ENCODE peak calls at places on chromosomes 2 and 18, in five cellular contexts. K, B, P, I and X are unnamed samples. For H3K4me1, the result is how much of the 10 kb centered on the place peaks cover.

GRCh38 chr18:65527879-65528633 is 222.8 kb upstream of the CDH7 start:
- DNase-seq in K (no peak), B (no peak), P (no peak), I (no peak), X (no peak)

GRCh38 chr2:18159899-18160298 is 281.4 kb downstream of the KCNS3 start:
- DNase-seq in K (no peak), B (no peak), P (no peak), I (no peak), X (no peak)

GRCh38 chr2:26873584-26873983 is 25.7 kb downstream of the DPYSL5 start:
- DNase-seq in K (no peak), B (no peak), P (no peak), I (no peak), X (no peak)

GRCh38 chr2:128473175-128474013 is 154.7 kb upstream of the HS6ST1 start:
- DNase-seq in K (peak), B (no peak), P (no peak), I (peak), X (peak)

GRCh38 chr2:58834404-58834803 is 593.3 kb upstream of the FANCL start:
- DNase-seq in K (no peak), B (peak), P (no peak), I (no peak), X (no peak)

GRCh38 chr2:191696001-191696400 is 18.1 kb downstream of the NABP1 start:
- DNase-seq in K (peak), B (no peak), P (no peak), I (peak), X (no peak)

GRCh38 chr2:1055014-1055595 is 104.5 kb downstream of the SNTG2 start:
- DNase-seq in K (no peak), B (no peak), P (no peak), I (no peak), X (no peak)

GRCh38 chr2:62657752-62658151 is 47.8 kb upstream of the EHBP1 start:
- DNase-seq in K (no peak), B (no peak), P (no peak), I (no peak), X (no peak)

GRCh38 chr2:8673381-8673780 is 8.5 kb upstream of the ID2 start:
- DNase-seq in K (no peak), B (no peak), P (no peak), I (no peak), X (no peak)

GRCh38 chr2:182666674-182667320 is 49.3 kb upstream of the DNAJC10 start:
- DNase-seq in K (no peak), B (no peak), P (no peak), I (no peak), X (no peak)

GRCh38 chr2:227370791-227371312 is 8.3 kb downstream of the TM4SF20 start:
- DNase-seq in K (no peak), B (no peak), P (no peak), I (no peak), X (peak)

GRCh38 chr18:53458944-53459580 is 765.4 kb downstream of the MBD2 start:
- DNase-seq in K (no peak), B (peak), P (no peak), I (no peak), X (no peak)

GRCh38 chr18:830315-830901 is 18.4 kb upstream of the YES1 start:
- DNase-seq in K (no peak), B (no peak), P (no peak), I (no peak), X (no peak)

GRCh38 chr18:56185126-56185525 is 453.3 kb downstream of the TXNL1 start:
- DNase-seq in K (no peak), B (no peak), P (no peak), I (no peak), X (no peak)

GRCh38 chr2:18792226-18792629 is 202.9 kb upstream of the NT5C1B start:
- DNase-seq in K (no peak), B (no peak), P (no peak), I (no peak), X (no peak)

GRCh38 chr2:134360750-134361487 is 107.0 kb downstream of the MGAT5 start:
- DNase-seq in K (no peak), B (no peak), P (no peak), I (no peak), X (no peak)

GRCh38 chr2:151315381-151315903 is 26.0 kb upstream of the NMI start:
- DNase-seq in K (no peak), B (peak), P (no peak), I (no peak), X (no peak)

GRCh38 chr18:27075828-27076227 is 109.3 kb downstream of the CHST9 start:
- DNase-seq in K (no peak), B (no peak), P (no peak), I (no peak), X (no peak)

GRCh38 chr18:11909597-11910026 is 1.5 kb upstream of the MPPE1 start:
- DNase-seq in K (no peak), B (no peak), P (no peak), I (no peak), X (no peak)

GRCh38 chr2:30208453-30208852 is 22.9 kb upstream of the LBH start:
- DNase-seq in K (peak), B (peak), P (no peak), I (peak), X (no peak)

GRCh38 chr18:26804474-26804873 is 61.0 kb downstream of the AQP4 start:
- DNase-seq in K (no peak), B (no peak), P (no peak), I (no peak), X (no peak)

GRCh38 chr2:236400046-236400574 is 135.9 kb upstream of the ASB18 start:
- DNase-seq in K (no peak), B (no peak), P (no peak), I (no peak), X (no peak)

GRCh38 chr2:160491922-160492371 is 1.7 kb downstream of the RBMS1 start:
- DNase-seq in K (no peak), B (no peak), P (no peak), I (no peak), X (no peak)

GRCh38 chr2:219490186-219490585 is 8.5 kb upstream of the GMPPA start:
- DNase-seq in K (no peak), B (no peak), P (no peak), I (no peak), X (no peak)

GRCh38 chr2:204507636-204508035 is 37.6 kb upstream of the PARD3B start:
- DNase-seq in K (no peak), B (no peak), P (no peak), I (no peak), X (no peak)

GRCh38 chr18:73245345-73245744 is 377.6 kb upstream of the NETO1 start:
- DNase-seq in K (no peak), B (no peak), P (no peak), I (no peak), X (no peak)

GRCh38 chr2:68240446-68240845 is 11.9 kb downstream of the PPP3R1 start:
- DNase-seq in K (no peak), B (no peak), P (no peak), I (no peak), X (no peak)
- H3K4me1 ChIP-seq in K (under half), B (under half), P (half or more), I (under half), X (under half)

DNA sequence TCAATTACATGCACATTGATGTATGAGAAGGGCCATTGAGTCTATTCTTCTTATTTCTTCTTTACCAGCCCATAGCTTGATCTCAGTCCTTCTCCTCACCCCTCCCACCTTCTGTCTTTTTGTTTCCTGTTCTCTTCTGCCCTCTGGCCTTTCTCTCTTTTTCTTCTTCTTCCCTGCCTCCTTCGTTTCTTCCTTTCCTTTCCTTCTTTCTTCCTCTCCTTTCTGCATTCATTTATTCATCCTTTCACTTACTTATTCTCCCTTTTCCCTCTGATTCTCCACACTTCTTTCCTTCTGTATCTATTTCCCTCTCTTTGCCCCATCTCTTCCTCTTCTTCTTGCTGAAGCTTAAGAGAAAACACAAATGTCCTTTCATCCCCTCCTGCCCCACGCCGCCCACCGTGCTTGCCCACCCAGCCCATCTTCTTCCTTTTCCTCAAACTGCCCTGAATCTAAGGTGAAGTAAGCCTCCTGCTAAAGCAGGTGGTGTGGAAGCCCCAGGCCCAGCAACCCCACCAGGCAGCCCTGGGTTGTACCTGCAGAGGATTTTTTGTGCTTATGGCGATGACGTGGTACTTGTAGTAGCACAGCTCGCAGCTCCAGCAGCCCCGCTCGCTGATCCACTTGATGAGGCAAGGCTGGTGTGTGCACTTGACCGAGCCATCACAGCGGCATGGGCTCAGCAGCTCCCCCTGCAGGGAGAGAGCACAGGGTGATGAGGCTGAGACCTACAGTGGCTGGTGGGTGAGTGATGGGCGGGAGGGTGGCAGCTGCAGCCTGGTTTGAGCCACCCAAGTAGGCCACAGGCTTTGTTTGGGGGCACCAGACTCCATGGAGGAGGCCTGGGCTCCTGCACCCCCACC is 89.0 kb downstream of the MARCHF4 start:
- DNase-seq in K (no peak), B (no peak), P (no peak), I (no peak), X (no peak)
- TF ChIP-seq CTCF in K (no peak), B (peak), P (no peak), I (no peak), X (no peak)

GRCh38 chr2:63842149-63843061 is 709 bp downstream of the UGP2 start:
- DNase-seq in K (peak), B (peak), P (no peak), I (peak), X (peak)

GRCh38 chr2:63840081-63840784 is 1.5 kb upstream of the UGP2 start:
- DNase-seq in K (no peak), B (no peak), P (no peak), I (no peak), X (peak)

GRCh38 chr2:63841254-63842022 is at the start of gene UGP2:
- DNase-seq in K (peak), B (peak), P (peak), I (peak), X (peak)

GRCh38 chr2:63843093-63843492 is 1.4 kb downstream of the UGP2 start:
- DNase-seq in K (no peak), B (no peak), P (no peak), I (no peak), X (no peak)

DNA sequence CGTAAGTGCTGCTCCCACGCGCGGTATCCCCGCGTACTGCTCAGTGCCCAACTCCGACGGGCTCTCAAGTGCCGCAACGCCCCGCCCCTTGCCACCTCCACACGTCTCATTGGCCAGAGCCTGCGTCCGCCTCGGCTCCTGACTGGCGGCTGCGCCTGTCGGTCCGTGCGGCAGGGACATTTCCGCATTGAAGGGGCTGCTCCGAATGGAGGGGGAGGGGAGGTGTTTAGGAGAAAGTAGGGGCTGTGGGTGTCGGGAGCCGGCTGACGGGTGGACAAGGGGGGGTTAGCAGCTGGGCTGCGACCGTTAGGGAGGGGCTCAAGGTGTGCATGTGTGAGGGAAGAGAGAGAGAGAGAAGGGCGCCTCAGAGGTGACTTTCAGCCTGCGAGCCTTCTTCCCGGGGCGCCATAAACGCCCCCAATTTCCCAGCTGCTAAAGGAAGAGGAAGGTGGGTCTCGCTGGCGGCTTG is 877 bp upstream of the UGP2 start:
- DNase-seq in K (peak), B (peak), P (peak), I (peak), X (peak)
- H3K4me1 ChIP-seq in K (under half), B (under half), P (under half), I (under half), X (under half)

GRCh38 chr2:177830881-177831386 is 241.6 kb downstream of the PDE11A start:
- DNase-seq in K (no peak), B (no peak), P (no peak), I (no peak), X (no peak)
- TF ChIP-seq CTCF in K (no peak), B (no peak), P (no peak), I (no peak), X (no peak)

GRCh38 chr2:157325786-157326185 is at the start of gene ERMN:
- DNase-seq in K (no peak), B (no peak), P (no peak), I (no peak), X (no peak)
- H3K4me1 ChIP-seq in K (under half), B (under half), P (under half), I (under half), X (under half)

GRCh38 chr2:35871672-35872071 is 483.9 kb upstream of the CRIM1 start:
- DNase-seq in K (no peak), B (no peak), P (no peak), I (no peak), X (no peak)

DNA sequence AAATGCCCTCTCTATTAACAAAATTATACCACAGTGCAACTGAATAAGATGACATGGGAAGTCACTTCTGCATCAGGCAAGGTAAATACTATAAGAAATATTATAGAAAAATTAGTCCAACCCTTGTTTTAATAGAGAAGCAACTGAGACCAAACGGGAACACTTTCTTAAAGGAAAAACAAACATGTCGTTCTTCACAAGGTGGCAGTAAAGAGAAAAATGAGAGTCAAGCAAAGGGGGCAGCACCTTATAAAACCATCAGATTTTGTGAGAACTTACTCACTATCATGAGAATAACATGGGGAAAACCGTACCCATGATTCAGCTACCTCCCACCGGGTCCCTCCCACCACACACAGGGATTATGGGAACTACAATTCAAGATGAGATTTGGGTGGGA is 481.7 kb upstream of the CRIM1 start:
- DNase-seq in K (no peak), B (no peak), P (no peak), I (no peak), X (no peak)
- TF ChIP-seq CTCF in K (no peak), B (no peak), P (no peak), I (no peak), X (no peak)

GRCh38 chr2:84999467-85000064 is 28.6 kb downstream of the KCMF1 start:
- DNase-seq in K (no peak), B (no peak), P (no peak), I (no peak), X (no peak)
- H3K4me1 ChIP-seq in K (under half), B (under half), P (half or more), I (under half), X (under half)

GRCh38 chr18:2223859-2224258 is 347.4 kb downstream of the METTL4 start:
- DNase-seq in K (no peak), B (no peak), P (no peak), I (no peak), X (no peak)
- TF ChIP-seq CTCF in K (peak), B (peak), P (peak), I (peak), X (peak)